ENCODE peak calls at places on chromosomes 16 and 17, in nine cellular contexts. Y is A549, P is uterus, K is suprapubic skin, B is endothelial cell of umbilical vein, U is NB4, I is lower leg skin, J is tibial nerve, X is heart left ventricle. E is an unnamed sample.

GRCh38 chr17:46815474-46816353 is 2.8 kb downstream of the WNT3 start:
- DNase-seq in Y (no peak), P (no peak), K (no peak), B (no peak), U (no peak), I (no peak), J (no peak), X (no peak), E (peak)

GRCh38 chr16:14244344-14245010 is 173.4 kb downstream of the MRTFB start:
- DNase-seq in Y (no peak), P (no peak), K (no peak), B (no peak), U (no peak), I (no peak), J (no peak), X (no peak), E (no peak)

GRCh38 chr17:77288115-77288619 is 147.4 kb downstream of the SEC14L1 start:
- DNase-seq in Y (no peak), P (no peak), K (no peak), B (no peak), U (no peak), I (no peak), J (no peak), X (no peak), E (no peak)

GRCh38 chr16:49489686-49490320 is 116.2 kb downstream of the C16orf78 start:
- DNase-seq in Y (no peak), P (no peak), K (peak), B (no peak), U (no peak), I (no peak), J (no peak), X (no peak), E (no peak)

GRCh38 chr16:84559311-84559932 is 55.0 kb upstream of the MEAK7 start:
- DNase-seq in Y (no peak), P (no peak), K (no peak), B (no peak), U (no peak), I (no peak), J (no peak), X (no peak), E (no peak)

GRCh38 chr16:27847030-27847550 is 216.4 kb downstream of the GSG1L start:
- DNase-seq in Y (no peak), P (no peak), K (peak), B (peak), U (no peak), I (no peak), J (no peak), X (no peak), E (peak)

GRCh38 chr17:34703533-34703932 is 124.2 kb downstream of the TMEM132E start:
- DNase-seq in Y (no peak), P (no peak), K (no peak), B (peak), U (peak), I (no peak), J (no peak), X (peak), E (no peak)

GRCh38 chr17:41925991-41926590 is 4.3 kb upstream of the ODAD4 start:
- DNase-seq in Y (no peak), P (no peak), K (no peak), B (no peak), U (no peak), I (no peak), J (no peak), X (no peak), E (no peak)

GRCh38 chr17:40060887-40061480 is 1.8 kb upstream of the THRA start:
- DNase-seq in Y (no peak), P (no peak), K (no peak), B (no peak), U (no peak), I (no peak), J (no peak), X (no peak), E (no peak)

GRCh38 chr17:80805032-80805751 is 186.4 kb upstream of the CHMP6 start:
- DNase-seq in Y (no peak), P (no peak), K (no peak), B (no peak), U (no peak), I (no peak), J (no peak), X (no peak), E (no peak)

GRCh38 chr17:61581611-61582349 is 9.2 kb downstream of the NACA2 start:
- DNase-seq in Y (no peak), P (no peak), K (no peak), B (no peak), U (no peak), I (no peak), J (no peak), X (no peak), E (no peak)

GRCh38 chr17:69909389-69909788 is 165.6 kb upstream of the KCNJ16 start:
- DNase-seq in Y (no peak), P (no peak), K (no peak), B (no peak), U (no peak), I (no peak), J (no peak), X (no peak), E (no peak)

DNA sequence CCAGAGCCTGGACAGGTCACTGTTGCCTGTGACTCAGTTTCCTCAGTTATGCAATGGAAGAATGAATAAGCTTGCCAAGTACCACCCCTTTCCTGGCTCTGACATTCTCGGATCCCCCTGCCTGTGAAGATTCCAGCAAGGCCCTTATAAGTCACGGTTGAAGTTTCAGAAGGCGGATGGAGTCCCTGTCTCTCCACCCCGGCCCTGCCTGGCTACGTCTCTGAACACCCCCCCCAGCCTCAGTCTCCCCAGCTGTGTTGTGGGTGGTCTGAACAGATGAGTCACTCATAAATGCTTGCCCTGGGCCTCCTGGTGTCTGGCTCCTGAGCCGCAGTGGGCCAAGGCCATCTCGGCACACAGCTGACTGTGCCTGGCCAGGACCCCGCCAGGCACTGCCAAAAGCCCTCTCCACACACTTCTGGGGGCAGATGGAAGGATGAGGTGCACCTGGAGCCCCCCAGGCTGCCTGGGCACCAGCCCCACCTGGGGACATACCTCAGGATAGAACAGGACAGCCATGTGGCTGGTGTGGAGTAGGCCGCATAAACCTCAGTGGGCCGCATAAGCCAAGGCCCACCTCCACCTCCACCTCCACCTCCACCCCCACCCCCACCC is 15.4 kb downstream of the VASN start:
- DNase-seq in Y (no peak), P (no peak), K (peak), B (no peak), U (no peak), I (no peak), J (no peak), X (no peak), E (no peak)
- TF ChIP-seq POLR2A in Y (no peak), P (no peak), K (no peak), B (no peak), U (no peak), I (no peak), J (no peak), X (no peak), E (no peak)

GRCh38 chr16:87936375-87937230 is at the start of gene CA5A:
- DNase-seq in Y (no peak), P (no peak), K (no peak), B (no peak), U (no peak), I (no peak), J (no peak), X (no peak), E (no peak)
- TF ChIP-seq POLR2A in Y (no peak), P (no peak), K (no peak), B (no peak), U (no peak), I (no peak), J (no peak), X (no peak), E (no peak)

DNA sequence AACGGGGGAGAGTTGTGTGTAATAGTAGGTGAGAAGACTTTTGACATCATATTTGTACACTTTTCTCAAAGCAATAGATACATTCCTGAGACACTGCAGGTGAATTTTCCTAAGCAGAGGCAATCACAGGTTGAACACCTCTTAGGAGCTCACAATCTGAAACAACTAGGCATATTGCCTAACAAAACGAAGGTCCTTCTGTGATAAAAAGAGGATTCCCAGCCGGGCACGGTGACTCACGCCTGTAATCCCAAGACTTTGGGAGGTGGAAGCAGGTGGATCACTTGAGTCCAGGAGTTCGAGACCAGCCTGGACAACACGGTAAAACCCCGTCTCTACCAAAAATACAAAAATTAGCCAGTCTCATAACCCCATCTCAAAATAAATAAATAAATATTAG is 17.4 kb downstream of the NXN start:
- DNase-seq in Y (no peak), P (no peak), K (no peak), B (no peak), U (no peak), I (no peak), J (no peak), X (no peak), E (no peak)
- TF ChIP-seq POLR2A in Y (no peak), P (no peak), K (no peak), B (no peak), U (no peak), I (no peak), J (no peak), X (no peak), E (no peak)

GRCh38 chr16:1874854-1875253 is 2.9 kb upstream of the MEIOB start:
- DNase-seq in Y (no peak), P (no peak), K (no peak), B (no peak), U (no peak), I (no peak), J (no peak), X (no peak), E (no peak)

GRCh38 chr16:1877089-1877488 is 5.1 kb upstream of the MEIOB start:
- DNase-seq in Y (no peak), P (no peak), K (peak), B (no peak), U (no peak), I (no peak), J (no peak), X (no peak), E (no peak)

GRCh38 chr16:1876468-1876867 is 4.5 kb upstream of the MEIOB start:
- DNase-seq in Y (no peak), P (no peak), K (peak), B (no peak), U (no peak), I (no peak), J (no peak), X (no peak), E (no peak)

GRCh38 chr16:1870365-1871082 is 1.4 kb downstream of the MEIOB start:
- DNase-seq in Y (peak), P (no peak), K (no peak), B (peak), U (no peak), I (no peak), J (no peak), X (no peak), E (peak)

DNA sequence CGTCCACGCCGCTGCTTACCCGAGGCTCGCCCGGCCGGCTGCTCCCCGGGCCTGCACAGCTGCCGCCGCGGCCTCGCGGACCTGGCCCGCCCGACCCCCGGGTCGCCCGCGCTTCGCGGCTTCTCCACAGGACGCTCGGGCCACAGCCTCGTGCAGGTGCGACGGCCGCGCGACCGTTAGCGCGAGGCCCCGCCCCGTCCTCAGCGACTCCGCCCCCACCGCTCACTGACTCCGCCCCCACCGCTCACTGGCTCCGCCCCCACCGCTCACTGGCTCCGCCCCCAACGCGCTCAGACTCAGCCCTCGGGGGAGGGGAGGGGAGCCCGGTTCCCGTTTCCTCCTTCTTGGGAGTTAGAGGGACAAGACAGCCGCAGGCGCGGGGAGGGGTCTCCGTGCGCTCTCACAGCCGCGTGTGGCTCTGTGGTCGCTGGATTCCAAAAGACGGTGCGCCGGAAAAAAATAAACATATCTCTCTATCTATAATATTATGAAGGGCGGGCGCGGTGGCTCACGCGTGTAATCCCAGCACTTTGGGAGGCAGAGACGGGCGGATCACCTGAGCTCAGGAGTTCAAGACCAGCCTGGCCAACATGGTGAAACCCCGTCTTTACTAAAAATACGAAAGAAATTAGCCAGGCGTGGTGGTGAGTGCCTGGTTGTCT is at the start of gene MEIOB:
- DNase-seq in Y (peak), P (no peak), K (peak), B (peak), U (no peak), I (no peak), J (no peak), X (no peak), E (no peak)
- TF ChIP-seq POLR2A in Y (no peak), P (no peak), K (no peak), B (no peak), U (no peak), I (no peak), J (no peak), X (no peak), E (no peak)

GRCh38 chr17:3888343-3889171 is 4.3 kb downstream of the CAMKK1 start:
- DNase-seq in Y (no peak), P (peak), K (peak), B (peak), U (no peak), I (peak), J (peak), X (peak), E (peak)
- TF ChIP-seq POLR2A in Y (no peak), P (peak), K (peak), B (no peak), U (no peak), I (no peak), J (peak), X (no peak), E (no peak)

GRCh38 chr17:39001703-39002637 is 34.8 kb upstream of the FBXO47 start:
- DNase-seq in Y (no peak), P (peak), K (peak), B (peak), U (peak), I (peak), J (peak), X (peak), E (peak)

GRCh38 chr17:39000021-39000601 is 32.9 kb upstream of the FBXO47 start:
- DNase-seq in Y (no peak), P (no peak), K (no peak), B (no peak), U (no peak), I (no peak), J (no peak), X (no peak), E (no peak)

GRCh38 chr17:39008633-39009032 is 41.4 kb upstream of the FBXO47 start:
- DNase-seq in Y (no peak), P (no peak), K (no peak), B (no peak), U (no peak), I (no peak), J (no peak), X (no peak), E (no peak)

DNA sequence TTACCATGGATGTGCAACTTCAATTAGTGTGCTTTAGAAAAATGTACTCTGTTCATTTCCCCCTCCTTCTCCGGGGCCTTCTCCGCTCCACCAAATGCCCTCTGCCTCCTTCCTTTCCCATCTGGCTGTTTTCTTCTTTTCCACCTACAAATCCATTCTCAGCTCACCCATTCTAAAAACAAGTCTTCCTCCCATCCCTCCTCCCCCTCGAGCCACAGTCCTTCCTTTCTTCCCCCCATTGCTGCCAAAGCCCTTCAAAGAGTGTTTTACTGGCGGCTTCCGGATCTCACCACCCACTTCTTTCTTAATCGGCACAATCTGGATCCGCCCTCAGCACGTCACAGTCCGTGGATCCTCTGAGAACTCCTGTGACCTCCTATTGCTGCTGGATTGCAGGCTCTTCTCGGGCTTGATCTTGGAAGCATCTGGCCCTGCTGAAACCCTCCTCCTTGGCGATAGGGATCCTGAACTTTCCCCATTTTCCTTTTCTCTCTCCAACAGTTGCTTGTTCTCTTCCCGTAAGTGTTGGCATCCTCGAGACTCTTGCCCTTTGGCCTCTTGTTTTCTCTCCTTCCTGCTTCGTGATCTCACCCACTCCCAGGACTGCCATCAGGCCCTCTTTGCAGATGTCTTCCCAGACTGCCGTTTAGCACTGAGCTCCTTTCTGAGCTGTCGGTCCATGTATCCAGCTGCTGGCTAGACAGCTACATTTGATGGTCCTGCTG is 36.0 kb upstream of the FBXO47 start:
- DNase-seq in Y (no peak), P (peak), K (peak), B (peak), U (peak), I (peak), J (peak), X (peak), E (no peak)
- TF ChIP-seq POLR2A in Y (no peak), P (no peak), K (no peak), B (no peak), U (no peak), I (no peak), J (peak), X (no peak), E (no peak)